ENCODE peak calls at places on chromosomes 4 and X, in six cellular contexts. L is endodermal cell, R is AG04449, I is tibial artery, B is progenitor cell of endocrine pancreas, G is cardiac fibroblast. F is an unnamed sample.
A peak's percentile ranks its signal among the peaks of the same experiment; 100 is the strongest.

GRCh38 chr4:115219315-115219840 is 106.0 kb upstream of the NDST4 start:
- DNase-seq in L (peak; percentile 56), R (no peak), I (no peak), B (no peak), G (no peak), F (no peak)

GRCh38 chr4:159272341-159273125 is 169.7 kb downstream of the RAPGEF2 start:
- DNase-seq in L (no peak), R (no peak), I (no peak), B (no peak), G (no peak), F (no peak)

GRCh38 chrX:72243472-72243871 is 4.6 kb upstream of the ERCC6L start:
- DNase-seq in L (no peak), R (no peak), I (no peak), B (no peak), G (peak; percentile 61), F (peak; percentile 55)

GRCh38 chrX:39626749-39627148 is 471.0 kb downstream of the BCOR start:
- DNase-seq in L (no peak), R (no peak), I (no peak), B (no peak), G (no peak), F (no peak)

GRCh38 chrX:18887177-18887820 is 96.6 kb downstream of the PHKA2 start:
- DNase-seq in L (peak; percentile 49), R (no peak), I (no peak), B (no peak), G (no peak), F (no peak)

GRCh38 chrX:150205011-150205410 is 158.1 kb upstream of the MAMLD1 start:
- DNase-seq in L (no peak), R (no peak), I (peak; percentile 31), B (no peak), G (peak; percentile 19), F (no peak)

GRCh38 chr4:88195666-88196365 is 37.4 kb upstream of the ABCG2 start:
- DNase-seq in L (peak; percentile 92), R (no peak), I (no peak), B (no peak), G (no peak), F (no peak)

GRCh38 chr4:176758731-176759130 is 34.0 kb downstream of the VEGFC start:
- DNase-seq in L (no peak), R (no peak), I (no peak), B (no peak), G (no peak), F (no peak)

GRCh38 chr4:95546866-95547707 is 1.7 kb downstream of the UNC5C start:
- DNase-seq in L (peak; percentile 83), R (no peak), I (no peak), B (no peak), G (peak; percentile 41), F (no peak)

GRCh38 chr4:58136611-58137010 is 1026.4 kb upstream of the IGFBP7 start:
- DNase-seq in L (no peak), R (no peak), I (no peak), B (no peak), G (no peak), F (no peak)

GRCh38 chr4:20679946-20680345 is 20.3 kb upstream of the PACRGL start:
- DNase-seq in L (no peak), R (no peak), I (no peak), B (no peak), G (peak; percentile 55), F (no peak)

GRCh38 chrX:21374994-21375794 is 976 bp downstream of the CNKSR2 start:
- DNase-seq in L (peak; percentile 58), R (no peak), I (no peak), B (peak; percentile 26), G (no peak), F (no peak)

GRCh38 chr4:143559757-143560147 is 46.2 kb downstream of the SMARCA5 start:
- DNase-seq in L (no peak), R (no peak), I (no peak), B (no peak), G (no peak), F (no peak)

GRCh38 chrX:84339507-84340364 is 151.7 kb upstream of the RPS6KA6 start:
- DNase-seq in L (no peak), R (no peak), I (no peak), B (no peak), G (peak; percentile 40), F (peak; percentile 22)

GRCh38 chr4:81084029-81084428 is 53.5 kb downstream of the BMP3 start:
- DNase-seq in L (no peak), R (no peak), I (no peak), B (no peak), G (peak; percentile 82), F (peak; percentile 33)

GRCh38 chr4:31788676-31789075 is 1068.5 kb downstream of the PCDH7 start:
- DNase-seq in L (peak; percentile 58), R (no peak), I (no peak), B (no peak), G (no peak), F (no peak)

GRCh38 chrX:72021975-72022374 is 109.7 kb downstream of the RTL5 start:
- DNase-seq in L (peak; percentile 73), R (no peak), I (no peak), B (no peak), G (no peak), F (no peak)

GRCh38 chr4:86482851-86483490 is 111.1 kb upstream of the PTPN13 start:
- DNase-seq in L (peak; percentile 87), R (no peak), I (no peak), B (no peak), G (no peak), F (peak; percentile 48)

GRCh38 chr4:150501019-150501727 is 80.8 kb upstream of the MAB21L2 start:
- DNase-seq in L (no peak), R (peak; percentile 65), I (no peak), B (no peak), G (peak; percentile 96), F (peak; percentile 55)

GRCh38 chr4:4631150-4631549 is 89.3 kb upstream of the STX18 start:
- DNase-seq in L (no peak), R (no peak), I (no peak), B (no peak), G (no peak), F (no peak)

GRCh38 chrX:56029188-56029587 is 203.0 kb upstream of the KLF8 start:
- DNase-seq in L (no peak), R (no peak), I (no peak), B (no peak), G (no peak), F (no peak)

GRCh38 chrX:124234348-124234747 is 98.1 kb upstream of the TEX13D start:
- DNase-seq in L (no peak), R (no peak), I (no peak), B (no peak), G (no peak), F (no peak)

GRCh38 chr4:183722738-183723560 is 63.9 kb downstream of the TRAPPC11 start:
- DNase-seq in L (peak; percentile 90), R (no peak), I (peak; percentile 33), B (peak; percentile 68), G (peak; percentile 17), F (peak; percentile 23)

GRCh38 chrX:15653961-15654360 is 10.6 kb downstream of the CLTRN start:
- DNase-seq in L (no peak), R (no peak), I (no peak), B (no peak), G (no peak), F (no peak)

GRCh38 chrX:115649461-115650063 is 88.6 kb downstream of the PLS3 start:
- DNase-seq in L (peak; percentile 62), R (no peak), I (no peak), B (no peak), G (peak; percentile 45), F (no peak)

GRCh38 chr4:16125571-16126445 is 42.0 kb upstream of the PROM1 start:
- DNase-seq in L (peak; percentile 47), R (peak; percentile 3), I (no peak), B (no peak), G (no peak), F (no peak)

GRCh38 chr4:128863314-128864075 is 54.0 kb downstream of the JADE1 start:
- DNase-seq in L (peak; percentile 97), R (no peak), I (peak; percentile 58), B (peak; percentile 72), G (peak; percentile 85), F (peak; percentile 76)

GRCh38 chr4:156751486-156751885 is 220.1 kb downstream of the PDGFC start:
- DNase-seq in L (no peak), R (no peak), I (no peak), B (no peak), G (peak; percentile 62), F (peak; percentile 50)

GRCh38 chr4:110106946-110107325 is 91.5 kb downstream of the ELOVL6 start:
- DNase-seq in L (no peak), R (peak; percentile 59), I (no peak), B (no peak), G (peak; percentile 85), F (peak; percentile 73)

GRCh38 chr4:154332681-154333421 is 158.7 kb downstream of the DCHS2 start:
- DNase-seq in L (peak; percentile 92), R (no peak), I (peak; percentile 22), B (no peak), G (no peak), F (no peak)

GRCh38 chrX:53312946-53313745 is 31.8 kb upstream of the IQSEC2 start:
- DNase-seq in L (peak; percentile 87), R (peak; percentile 4), I (peak; percentile 48), B (peak; percentile 49), G (peak; percentile 62), F (peak; percentile 52)

GRCh38 chrX:136538811-136539210 is 6.8 kb downstream of the VGLL1 start:
- DNase-seq in L (no peak), R (no peak), I (no peak), B (no peak), G (no peak), F (no peak)

GRCh38 chrX:129754266-129755024 is 15.7 kb downstream of the XPNPEP2 start:
- DNase-seq in L (peak; percentile 86), R (no peak), I (no peak), B (no peak), G (no peak), F (no peak)
- TF ChIP-seq CTCF in L (peak; percentile 85), R (peak; percentile 6), I (no peak), B (peak; percentile 27), G (peak; percentile 36), F (no peak)

DNA sequence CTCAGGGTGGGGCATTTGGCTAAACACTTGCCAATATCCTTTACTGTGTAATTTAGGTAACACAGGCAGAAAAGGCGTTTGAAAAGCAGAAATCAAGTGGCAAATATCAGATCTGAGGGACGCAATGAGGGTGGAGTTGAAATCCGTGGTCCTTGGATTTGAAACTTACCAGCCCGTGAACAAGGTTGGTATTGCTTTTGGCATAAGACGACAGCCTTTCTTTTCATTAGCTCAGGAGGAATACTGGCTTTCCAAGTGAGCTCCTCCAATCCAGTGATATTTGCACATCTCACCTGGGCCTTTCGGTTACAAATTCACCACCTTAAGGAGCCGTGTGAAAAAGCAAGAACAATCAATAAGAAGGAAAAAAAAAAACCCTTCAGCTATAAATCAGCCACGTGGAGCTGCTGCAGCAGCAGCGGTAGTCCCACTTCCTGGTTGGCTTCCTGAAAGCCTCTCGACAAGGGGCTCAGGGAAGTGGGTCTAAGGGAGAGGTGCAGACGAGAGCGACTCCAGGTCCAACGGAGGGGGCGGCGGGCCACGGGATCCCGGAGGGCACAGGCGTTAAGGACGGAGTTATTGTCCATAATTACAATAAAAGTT is 717 bp upstream of the GALNT7 start:
- DNase-seq in L (peak; percentile 80), R (no peak), I (no peak), B (peak; percentile 28), G (peak; percentile 39), F (peak; percentile 43)
- TF ChIP-seq CTCF in L (no peak), R (no peak), I (no peak), B (no peak), G (no peak), F (no peak)

GRCh38 chr4:76377922-76378321 is 43.0 kb downstream of the CCDC158 start:
- DNase-seq in L (peak; percentile 76), R (no peak), I (no peak), B (peak; percentile 22), G (peak; percentile 61), F (peak; percentile 50)
- TF ChIP-seq CTCF in L (peak; percentile 93), R (peak; percentile 29), I (no peak), B (peak; percentile 87), G (peak; percentile 62), F (peak; percentile 72)

GRCh38 chrX:140664939-140665338 is 44.6 kb upstream of the LINC00632 start:
- DNase-seq in L (no peak), R (no peak), I (no peak), B (no peak), G (peak; percentile 32), F (peak; percentile 19)
- TF ChIP-seq CTCF in L (peak; percentile 82), R (no peak), I (peak; percentile 21), B (peak; percentile 66), G (no peak), F (no peak)